ENCODE peak calls at places on chromosomes 3 and 15, in six cellular contexts. R, E, Q, A, K and L are unnamed samples.

GRCh38 chr3:81439088-81439487 is 322.4 kb downstream of the GBE1 start:
- DNase-seq in K (no peak), A (no peak), E (no peak), R (no peak), Q (no peak), L (no peak)

GRCh38 chr3:158753814-158754213 is 21.6 kb upstream of the RARRES1 start:
- DNase-seq in K (no peak), A (no peak), E (no peak), Q (no peak), R (no peak), L (no peak)

GRCh38 chr3:185316740-185317407 is 46.1 kb upstream of the MAP3K13 start:
- DNase-seq in A (no peak), R (no peak), Q (no peak), K (no peak), E (no peak), L (no peak)

GRCh38 chr15:46222861-46223260 is 588.0 kb downstream of the SQOR start:
- DNase-seq in K (no peak), R (no peak), Q (no peak), A (no peak), E (no peak), L (no peak)

GRCh38 chr3:134761213-134761612 is 33.8 kb upstream of the EPHB1 start:
- DNase-seq in R (no peak), Q (no peak), K (no peak), A (no peak), E (no peak), L (no peak)

GRCh38 chr3:195150194-195151118 is 120.5 kb downstream of the XXYLT1 start:
- DNase-seq in K (peak), R (no peak), A (no peak), Q (peak), E (peak), L (no peak)

GRCh38 chr3:40387001-40387894 is at the start of gene ENTPD3:
- DNase-seq in K (no peak), R (no peak), A (peak), E (no peak), Q (peak), L (no peak)

GRCh38 chr3:182183716-182184430 is 472.1 kb downstream of the SOX2 start:
- DNase-seq in E (no peak), Q (no peak), K (no peak), A (no peak), R (no peak), L (no peak)

GRCh38 chr15:45138814-45139765 is 9.3 kb downstream of the DUOX1 start:
- DNase-seq in Q (no peak), A (no peak), E (no peak), R (no peak), K (no peak), L (no peak)

GRCh38 chr3:117721866-117722265 is 1012.3 kb downstream of the TUSC7 start:
- DNase-seq in Q (no peak), K (no peak), A (no peak), E (no peak), R (no peak), L (no peak)

GRCh38 chr3:117722856-117723255 is 1013.3 kb downstream of the TUSC7 start:
- DNase-seq in A (no peak), R (no peak), Q (peak), E (no peak), K (no peak), L (no peak)

GRCh38 chr3:117725314-117725713 is 1015.7 kb downstream of the TUSC7 start:
- DNase-seq in Q (no peak), K (no peak), E (no peak), A (no peak), R (no peak), L (no peak)

GRCh38 chr3:117719316-117719926 is 1009.8 kb downstream of the TUSC7 start:
- DNase-seq in A (peak), R (no peak), E (no peak), Q (peak), K (no peak), L (no peak)
- TF ChIP-seq CTCF in A (peak), R (peak), E (peak), Q (peak), K (peak), L (peak)

DNA sequence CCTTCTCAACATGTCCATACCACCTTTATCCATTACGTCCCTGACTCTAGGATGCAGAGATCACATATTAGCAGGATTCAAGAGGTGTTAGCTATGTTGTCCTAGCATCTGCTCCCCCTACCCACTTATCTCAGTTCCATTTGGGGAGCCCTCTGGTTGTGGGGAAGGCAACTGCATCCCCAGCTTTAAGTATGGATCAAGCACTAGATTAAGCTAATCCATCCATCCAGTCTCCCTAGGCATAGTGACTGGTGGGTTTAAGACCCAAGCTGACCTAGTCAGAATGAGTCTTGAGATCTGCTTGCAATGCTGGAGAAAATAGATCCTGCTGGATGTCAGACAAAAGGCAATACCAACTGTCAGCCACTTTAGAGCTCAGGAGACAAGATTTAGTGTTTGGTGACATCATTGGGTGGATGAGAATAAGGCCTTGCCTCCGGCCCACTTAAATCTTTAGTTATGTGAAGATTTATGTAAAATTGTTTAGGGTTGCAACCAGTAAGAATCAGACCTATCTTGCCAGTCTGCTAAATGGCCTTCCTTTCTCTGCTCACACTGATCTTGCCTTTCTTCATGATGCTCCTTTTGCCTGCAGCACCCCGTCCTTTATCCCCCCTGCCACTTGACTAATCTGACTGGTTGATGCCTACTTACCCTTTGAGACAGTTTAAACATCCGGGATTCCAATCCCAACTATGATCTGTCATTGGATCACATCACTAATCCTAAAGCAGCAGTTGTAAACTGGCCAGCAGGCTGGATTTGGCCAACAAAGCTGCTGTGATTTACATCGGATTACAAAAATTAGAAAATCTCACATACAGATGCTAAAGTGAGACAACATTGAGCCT is 2.1 kb upstream of the ISY1 start:
- DNase-seq in K (no peak), Q (no peak), R (no peak), A (peak), E (no peak), L (no peak)
- TF ChIP-seq CTCF in K (no peak), Q (no peak), R (peak), A (no peak), E (no peak), L (peak)

GRCh38 chr3:16366581-16366980 is 101.6 kb downstream of the OXNAD1 start:
- DNase-seq in Q (no peak), R (no peak), K (no peak), A (no peak), E (no peak), L (no peak)
- TF ChIP-seq CTCF in Q (no peak), R (no peak), K (no peak), A (peak), E (peak), L (no peak)

DNA sequence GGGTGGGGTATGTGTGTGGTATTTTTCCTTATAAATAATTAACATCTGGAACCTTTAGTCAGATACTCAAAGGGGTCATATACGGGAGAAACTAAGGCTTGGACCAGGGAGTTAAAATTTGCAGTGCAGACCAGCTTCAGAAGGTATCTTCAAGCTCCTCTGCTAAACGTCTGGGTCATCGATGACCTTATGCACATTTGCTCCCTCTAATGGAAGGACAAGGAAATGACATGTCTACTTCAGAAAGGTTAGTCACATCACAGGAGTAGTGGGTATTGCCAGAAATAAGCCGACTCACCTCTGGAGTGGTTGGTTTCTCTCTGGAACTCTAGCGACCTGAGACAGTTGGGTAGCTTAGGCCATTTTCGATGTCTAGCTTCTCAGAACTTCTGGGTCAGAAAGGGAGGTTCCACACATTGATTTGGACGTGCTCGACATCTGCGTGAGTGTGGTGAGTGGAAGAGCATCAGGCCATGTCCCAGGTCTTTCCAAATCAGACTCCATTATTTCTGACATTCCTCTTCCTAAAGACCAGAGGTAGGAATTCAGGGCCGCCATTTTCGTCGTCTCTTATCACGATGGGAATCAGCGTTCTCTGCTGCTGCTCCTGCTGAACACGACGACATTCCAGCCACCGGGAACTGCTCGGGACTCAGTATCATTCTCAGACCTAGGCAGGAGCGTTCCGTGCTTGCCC is 31.8 kb upstream of the RASA2 start:
- DNase-seq in Q (peak), E (no peak), K (no peak), R (peak), A (no peak), L (peak)
- TF ChIP-seq CTCF in Q (peak), E (peak), K (peak), R (peak), A (peak), L (peak)

GRCh38 chr15:73987646-73988045 is 4.4 kb downstream of the STOML1 start:
- DNase-seq in R (no peak), A (no peak), Q (no peak), K (no peak), E (no peak), L (no peak)

GRCh38 chr15:73985101-73985873 is 6.8 kb downstream of the STOML1 start:
- DNase-seq in E (no peak), K (no peak), Q (no peak), R (no peak), A (no peak), L (no peak)

GRCh38 chr15:73988075-73988969 is 3.8 kb downstream of the STOML1 start:
- DNase-seq in Q (no peak), E (no peak), R (no peak), K (no peak), A (no peak), L (no peak)

GRCh38 chr15:73986055-73986775 is 5.9 kb downstream of the STOML1 start:
- DNase-seq in E (no peak), Q (no peak), K (no peak), R (no peak), A (no peak), L (no peak)

DNA sequence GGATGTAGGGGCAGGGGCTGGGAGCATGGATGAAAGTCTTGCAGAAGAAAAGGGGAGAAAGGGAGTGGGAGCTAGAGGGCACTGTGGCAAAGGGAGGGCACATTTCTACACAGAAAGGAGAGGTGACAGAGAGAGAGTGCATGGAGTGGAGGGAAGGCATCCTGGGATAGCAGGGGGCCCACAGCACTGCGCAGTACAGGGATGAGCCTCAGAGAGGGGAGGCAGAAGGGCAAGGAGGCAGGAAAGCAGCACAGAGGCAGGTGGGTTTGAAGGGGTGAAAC is 5.4 kb downstream of the STOML1 start:
- DNase-seq in R (no peak), Q (no peak), A (no peak), K (no peak), E (no peak), L (no peak)
- TF ChIP-seq CTCF in R (no peak), Q (no peak), A (no peak), K (no peak), E (no peak), L (no peak)

GRCh38 chr3:129608087-129608935 is 1.8 kb upstream of the PLXND1 start:
- DNase-seq in K (no peak), A (no peak), R (no peak), Q (no peak), E (no peak), L (no peak)
- TF ChIP-seq CTCF in K (peak), A (no peak), R (peak), Q (no peak), E (no peak), L (peak)

GRCh38 chr3:22887664-22888291 is 315.3 kb upstream of the UBE2E2 start:
- DNase-seq in Q (no peak), E (no peak), K (no peak), R (peak), A (peak), L (no peak)
- TF ChIP-seq CTCF in Q (peak), E (peak), K (peak), R (peak), A (peak), L (peak)

DNA sequence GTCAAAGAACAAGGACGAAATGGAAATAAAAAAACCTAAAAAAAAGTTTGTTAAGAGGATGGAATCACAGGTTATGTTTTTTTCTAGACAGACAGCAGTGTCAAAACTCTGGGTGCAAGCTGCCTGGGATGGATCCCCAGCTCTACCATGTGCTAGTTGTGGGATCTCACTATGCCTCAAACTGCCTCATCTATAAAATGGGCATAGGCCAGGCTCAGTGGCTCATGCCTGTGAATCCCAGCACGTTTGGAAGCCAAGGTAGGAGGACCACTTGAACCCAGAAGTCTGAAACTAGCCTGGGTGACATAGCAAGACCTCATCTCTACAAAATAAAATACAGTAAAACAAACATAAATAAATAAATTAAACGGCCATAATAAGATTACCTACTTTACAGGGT is 4.6 kb downstream of the PLD1 start:
- DNase-seq in E (no peak), R (no peak), A (no peak), K (no peak), Q (no peak), L (no peak)
- TF ChIP-seq CTCF in E (no peak), R (no peak), A (no peak), K (no peak), Q (no peak), L (no peak)